ENCODE peak calls at places on chromosomes 16 and 17, in seven cellular contexts. B is stimulated activated CD4-positive, alpha-beta T cell treated with anti-CD3 and anti-CD28 coated beads, TNF-alpha, amount 100 ng/mL, for 4 hours; E is GM19239; Q is tibial artery; Y is mucosa of descending colon; W is stomach; X is RKO. C is an unnamed sample.
A peak's percentile ranks its signal among the peaks of the same experiment; 100 is the strongest.

GRCh38 chr17:68662037-68662432 is 60.9 kb upstream of the FAM20A start:
- DNase-seq in B (no peak), E (no peak), Q (no peak), Y (no peak), W (no peak), X (no peak), C (no peak)

GRCh38 chr16:30948956-30949654 is at the start of gene ORAI3:
- DNase-seq in B (no peak), E (peak; percentile 78), Q (peak; percentile 81), Y (peak; percentile 79), W (peak; percentile 77), X (peak; percentile 85), C (peak; percentile 78)

GRCh38 chr17:55201609-55201932 is 63.2 kb upstream of the HLF start:
- DNase-seq in B (no peak), E (no peak), Q (no peak), Y (no peak), W (no peak), X (no peak), C (no peak)

GRCh38 chr17:17305282-17305801 is 2.2 kb downstream of the NT5M start:
- DNase-seq in B (peak; percentile 24), E (peak; percentile 85), Q (no peak), Y (peak; percentile 37), W (no peak), X (peak; percentile 43), C (no peak)

GRCh38 chr17:9644910-9645751 is at the start of gene USP43:
- DNase-seq in B (no peak), E (peak; percentile 33), Q (no peak), Y (peak; percentile 76), W (peak; percentile 69), X (peak; percentile 54), C (peak; percentile 61)

GRCh38 chr17:46986401-46986800 is 7.3 kb upstream of the RPRML start:
- DNase-seq in B (no peak), E (no peak), Q (no peak), Y (no peak), W (no peak), X (no peak), C (no peak)

GRCh38 chr16:27792486-27793275 is 242.7 kb downstream of the KATNIP start:
- DNase-seq in B (no peak), E (no peak), Q (no peak), Y (no peak), W (no peak), X (no peak), C (no peak)

GRCh38 chr16:70735141-70735979 is 49.5 kb upstream of the MTSS2 start:
- DNase-seq in B (no peak), E (no peak), Q (peak; percentile 54), Y (no peak), W (no peak), X (no peak), C (no peak)

GRCh38 chr16:10136916-10137315 is 45.3 kb downstream of the GRIN2A start:
- DNase-seq in B (no peak), E (no peak), Q (no peak), Y (no peak), W (no peak), X (no peak), C (no peak)

GRCh38 chr16:8962393-8963009 is 1.2 kb downstream of the USP7 start:
- DNase-seq in B (peak; percentile 17), E (peak; percentile 65), Q (no peak), Y (peak; percentile 58), W (peak; percentile 50), X (peak; percentile 24), C (peak; percentile 29)

GRCh38 chr16:53985865-53986264 is 281.9 kb downstream of the FTO start:
- DNase-seq in B (no peak), E (no peak), Q (no peak), Y (no peak), W (no peak), X (no peak), C (no peak)